ENCODE peak calls at places on chromosomes 7 and 10, in four cellular contexts. X is right cardiac atrium; V is naive thymus-derived CD4-positive, alpha-beta T cell; O is kidney epithelial cell. Y is an unnamed sample. For H3K27me3, the result is how much of the 10 kb centered on the place peaks cover.

GRCh38 chr7:55127622-55128081 is 108.8 kb downstream of the EGFR start:
- DNase-seq in V (no peak), O (no peak), X (no peak), Y (no peak)

GRCh38 chr7:54664235-54665228 is 94.5 kb downstream of the SEC61G start:
- DNase-seq in O (no peak), V (peak), X (peak), Y (peak)

GRCh38 chr7:2730846-2731770 is 43.1 kb downstream of the AMZ1 start:
- DNase-seq in X (peak), V (no peak), O (no peak), Y (no peak)

GRCh38 chr10:71920540-71921318 is 43.5 kb upstream of the CHST3 start:
- DNase-seq in X (no peak), O (no peak), V (no peak), Y (no peak)

GRCh38 chr10:95536017-95536416 is 25.2 kb downstream of the SORBS1 start:
- DNase-seq in O (no peak), V (no peak), X (no peak), Y (no peak)

GRCh38 chr7:19988860-19989259 is 215.4 kb upstream of the TMEM196 start:
- DNase-seq in X (no peak), V (no peak), O (no peak), Y (no peak)

GRCh38 chr10:13113544-13113943 is 13.6 kb downstream of the OPTN start:
- DNase-seq in V (no peak), O (no peak), X (no peak), Y (no peak)

GRCh38 chr7:1111156-1111555 is 23.2 kb downstream of the GPER1 start:
- DNase-seq in O (no peak), X (no peak), V (no peak), Y (no peak)

GRCh38 chr10:51472154-51472553 is 227.2 kb downstream of the CSTF2T start:
- DNase-seq in O (no peak), V (no peak), X (no peak), Y (no peak)

GRCh38 chr10:541041-541440 is 148.4 kb downstream of the DIP2C start:
- DNase-seq in X (no peak), O (no peak), V (no peak), Y (no peak)

GRCh38 chr7:98816206-98816605 is 53.6 kb downstream of the TMEM130 start:
- DNase-seq in V (no peak), X (peak), O (no peak), Y (no peak)

GRCh38 chr10:27448926-27449325 is 55.2 kb upstream of the RAB18 start:
- DNase-seq in O (peak), X (no peak), V (no peak), Y (no peak)

GRCh38 chr10:31031205-31031665 is 430 bp downstream of the ZNF438 start:
- DNase-seq in O (no peak), X (no peak), V (no peak), Y (no peak)

GRCh38 chr10:6186894-6187256 is 15.9 kb upstream of the PFKFB3 start:
- DNase-seq in O (no peak), V (no peak), X (no peak), Y (no peak)

GRCh38 chr10:124392651-124393342 is 25.9 kb downstream of the OAT start:
- DNase-seq in V (no peak), O (no peak), X (no peak), Y (no peak)

GRCh38 chr7:141752634-141753033 is 11.3 kb upstream of the TAS2R3 start:
- DNase-seq in X (no peak), V (no peak), O (no peak), Y (no peak)

GRCh38 chr10:77574436-77574835 is 63.2 kb downstream of the KCNMA1 start:
- DNase-seq in O (no peak), X (no peak), V (no peak), Y (no peak)

GRCh38 chr10:52864459-52865106 is 92.0 kb upstream of the MBL2 start:
- DNase-seq in V (no peak), O (peak), X (peak), Y (peak)

GRCh38 chr7:138195207-138195606 is 118.9 kb downstream of the AKR1D1 start:
- DNase-seq in O (no peak), X (no peak), V (no peak), Y (no peak)

GRCh38 chr7:140645166-140645565 is 4.6 kb upstream of the DENND2A start:
- DNase-seq in X (no peak), O (no peak), V (no peak), Y (peak)

GRCh38 chr10:30940279-30940678 is 91.4 kb downstream of the ZNF438 start:
- DNase-seq in X (no peak), O (no peak), V (no peak), Y (no peak)

GRCh38 chr7:70498232-70498631 is 633.7 kb upstream of the GALNT17 start:
- DNase-seq in V (no peak), X (no peak), O (no peak), Y (no peak)

GRCh38 chr7:35015346-35015859 is 21.9 kb downstream of the DPY19L1 start:
- DNase-seq in V (no peak), X (no peak), O (no peak), Y (no peak)

GRCh38 chr7:119935418-119936025 is 337.5 kb upstream of the KCND2 start:
- DNase-seq in V (no peak), O (no peak), X (no peak), Y (peak)

GRCh38 chr10:110500515-110500905 is 2.8 kb downstream of the DUSP5 start:
- DNase-seq in V (no peak), O (no peak), X (no peak), Y (no peak)

GRCh38 chr7:50710441-50711154 is 72.1 kb downstream of the GRB10 start:
- DNase-seq in X (no peak), O (no peak), V (no peak), Y (no peak)

GRCh38 chr7:34087892-34088891 is 182.9 kb downstream of the BMPER start:
- DNase-seq in O (no peak), X (no peak), V (no peak), Y (peak)

DNA sequence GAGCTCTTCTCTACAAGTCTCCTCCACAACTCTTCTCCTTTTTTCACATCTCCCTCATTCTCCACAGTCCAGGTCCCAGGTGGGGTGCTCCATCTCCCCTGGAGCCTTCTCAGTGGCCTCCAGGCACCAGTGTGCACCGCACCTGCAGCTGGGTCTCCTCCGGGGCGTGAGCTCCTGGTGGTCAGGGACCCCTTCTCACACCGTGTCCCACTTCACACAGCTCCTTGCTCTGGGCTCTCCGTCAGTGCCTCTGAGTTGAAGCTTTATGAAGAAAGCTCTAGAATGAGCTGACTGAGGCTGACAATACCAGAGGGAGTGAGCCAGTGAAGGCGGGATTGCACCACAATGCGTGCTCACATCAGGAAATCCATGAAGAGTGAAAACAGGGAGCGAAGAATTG is 290.2 kb downstream of the DNAJB6 start:
- DNase-seq in X (no peak), V (no peak), O (no peak), Y (no peak)
- H3K27me3 ChIP-seq in X (under half), V (under half), O (under half), Y (under half)

GRCh38 chr10:117145019-117145418 is 6.9 kb upstream of the VAX1 start:
- DNase-seq in X (no peak), V (no peak), O (no peak), Y (no peak)

GRCh38 chr10:117152668-117153067 is 14.6 kb upstream of the VAX1 start:
- DNase-seq in O (no peak), X (no peak), V (no peak), Y (no peak)

GRCh38 chr10:117143424-117143823 is 5.4 kb upstream of the VAX1 start:
- DNase-seq in O (no peak), X (no peak), V (no peak), Y (no peak)

DNA sequence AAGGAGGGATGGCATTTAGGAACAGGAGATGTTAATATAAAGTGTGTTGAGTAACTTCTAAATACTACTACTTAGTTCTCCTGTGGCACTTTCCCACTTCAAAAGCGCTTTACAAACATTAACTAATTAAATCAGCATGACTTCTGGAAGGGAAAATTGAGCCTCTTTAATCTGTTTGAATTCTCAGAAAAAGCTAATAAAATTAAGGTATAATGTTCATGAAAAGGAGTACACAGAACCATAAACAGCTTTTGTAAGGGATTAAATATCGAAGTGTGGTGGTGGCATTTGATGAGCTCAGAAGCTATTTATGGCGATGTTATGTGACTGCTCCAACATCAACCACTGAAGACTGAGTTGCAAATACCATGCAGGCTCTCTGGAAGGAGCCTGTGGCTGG is 10.2 kb upstream of the VAX1 start:
- DNase-seq in X (no peak), V (no peak), O (no peak), Y (no peak)
- H3K27me3 ChIP-seq in X (under half), V (under half), O (under half), Y (half or more)

GRCh38 chr10:61901829-61902447 is 439 bp downstream of the ARID5B start:
- DNase-seq in O (no peak), X (no peak), V (no peak), Y (peak)
- H3K27me3 ChIP-seq in O (under half), X (under half), V (under half), Y (under half)

GRCh38 chr7:156998988-156999610 is 11.4 kb downstream of the MNX1 start:
- DNase-seq in O (no peak), V (no peak), X (no peak), Y (peak)
- H3K27me3 ChIP-seq in O (half or more), V (under half), X (under half), Y (half or more)

GRCh38 chr10:128042131-128042610 is 84.1 kb downstream of the MKI67 start:
- DNase-seq in X (no peak), V (no peak), O (no peak), Y (no peak)

GRCh38 chr10:128045833-128046120 is 80.4 kb downstream of the MKI67 start:
- DNase-seq in V (no peak), X (no peak), O (no peak), Y (no peak)

GRCh38 chr10:128044961-128045832 is 81.0 kb downstream of the MKI67 start:
- DNase-seq in V (no peak), X (no peak), O (no peak), Y (no peak)

GRCh38 chr10:128043259-128044045 is 82.8 kb downstream of the MKI67 start:
- DNase-seq in V (no peak), O (no peak), X (no peak), Y (peak)

DNA sequence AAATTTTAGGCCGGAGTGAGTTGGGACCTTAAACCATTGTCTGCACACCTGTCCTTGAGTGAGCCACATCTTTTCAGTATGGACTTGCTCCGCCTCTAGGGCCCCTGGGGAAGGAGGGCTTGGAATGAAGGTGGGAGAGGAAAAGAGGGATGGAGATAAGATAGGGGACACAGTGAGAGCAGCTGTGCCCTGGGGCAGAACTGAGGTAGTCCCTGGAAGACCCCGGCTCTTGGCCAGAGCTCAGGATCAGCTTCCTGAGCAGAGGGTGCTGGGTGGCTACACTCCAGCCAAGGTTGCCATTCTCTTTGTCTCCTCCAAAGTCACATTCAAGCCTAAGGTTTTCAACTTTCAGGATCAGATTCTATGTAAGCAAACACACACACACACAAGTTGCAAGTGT is 82.0 kb downstream of the MKI67 start:
- DNase-seq in X (no peak), V (no peak), O (no peak), Y (no peak)
- H3K27me3 ChIP-seq in X (under half), V (under half), O (under half), Y (under half)

GRCh38 chr7:128131701-128132100 is 100.5 kb upstream of the LRRC4 start:
- DNase-seq in O (no peak), X (no peak), V (no peak), Y (no peak)
- H3K27me3 ChIP-seq in O (under half), X (under half), V (under half), Y (half or more)

GRCh38 chr10:11282156-11282555 is 264.5 kb downstream of the CELF2 start:
- DNase-seq in O (no peak), X (no peak), V (no peak), Y (no peak)
- H3K27me3 ChIP-seq in O (under half), X (under half), V (under half), Y (under half)

Y was measured in neural progenitor cell.